ENCODE peak calls at places on chromosomes 5 and 9, in eight cellular contexts. B is stimulated activated CD8-positive, alpha-beta memory T cell treated with anti-CD3 and anti-CD28 coated beads, Interleukin-4, amount 100 ng/mL, for 4 hours; E is HT-29; S is foreskin fibroblast; W is ovary; F is fibroblast of mammary gland; J is iPS-NIHi11; T is left ventricle myocardium inferior. P is an unnamed sample.

GRCh38 chr9:117247271-117247670 is 167.6 kb downstream of the ASTN2 start:
- DNase-seq in W (no peak), S (no peak), J (peak; percentile 41), T (no peak), B (no peak), F (no peak), E (peak; percentile 9), P (no peak)

GRCh38 chr9:94714494-94714893 is 12.0 kb upstream of the AOPEP start:
- DNase-seq in F (no peak), E (no peak), J (no peak), W (no peak), T (no peak), S (no peak), B (no peak), P (no peak)

GRCh38 chr5:36744678-36745659 is 131.6 kb upstream of the NIPBL start:
- DNase-seq in B (no peak), F (peak; percentile 76), S (peak; percentile 53), W (peak; percentile 65), J (peak; percentile 91), E (peak; percentile 96), T (peak; percentile 58), P (no peak)

GRCh38 chr5:79840085-79840990 is 150.7 kb downstream of the CMYA5 start:
- DNase-seq in S (no peak), J (no peak), B (no peak), T (no peak), E (no peak), F (no peak), W (no peak), P (no peak)

GRCh38 chr5:62064993-62065392 is 241.0 kb upstream of the KIF2A start:
- DNase-seq in J (no peak), S (no peak), E (no peak), W (no peak), B (no peak), T (no peak), F (peak; percentile 5), P (no peak)

GRCh38 chr5:135141303-135142268 is 107.6 kb upstream of the PITX1 start:
- DNase-seq in S (peak; percentile 22), B (no peak), F (peak; percentile 53), J (no peak), T (no peak), E (peak; percentile 62), W (no peak), P (no peak)

GRCh38 chr9:93304574-93305496 is 120.9 kb downstream of the WNK2 start:
- DNase-seq in B (no peak), F (peak; percentile 37), E (peak; percentile 82), S (peak; percentile 32), T (peak; percentile 50), J (peak; percentile 86), W (peak; percentile 57), P (peak; percentile 86)

GRCh38 chr5:95845401-95845800 is 22.9 kb upstream of the GLRX start:
- DNase-seq in S (no peak), W (no peak), E (no peak), F (no peak), B (no peak), J (no peak), T (no peak), P (no peak)

GRCh38 chr9:99055384-99055783 is 49.5 kb upstream of the TGFBR1 start:
- DNase-seq in F (no peak), W (no peak), J (no peak), E (no peak), S (no peak), B (no peak), T (no peak), P (no peak)

GRCh38 chr9:114117996-114118830 is 19.1 kb upstream of the KIF12 start:
- DNase-seq in J (no peak), W (no peak), B (no peak), E (peak; percentile 86), F (no peak), T (no peak), S (no peak), P (peak; percentile 2)

GRCh38 chr9:124108216-124108615 is 96.6 kb downstream of the LHX2 start:
- DNase-seq in E (no peak), J (no peak), B (no peak), W (no peak), T (no peak), F (no peak), S (no peak), P (no peak)

GRCh38 chr9:122944960-122945888 is 4.4 kb downstream of the RABGAP1 start:
- DNase-seq in T (no peak), F (no peak), B (no peak), E (no peak), W (no peak), J (no peak), S (no peak), P (no peak)

GRCh38 chr5:99644822-99645221 is 716.0 kb upstream of the CHD1 start:
- DNase-seq in T (no peak), E (no peak), F (no peak), B (no peak), S (no peak), J (no peak), W (no peak), P (no peak)

GRCh38 chr9:125235805-125236534 is 5.2 kb downstream of the HSPA5 start:
- DNase-seq in T (no peak), J (no peak), E (no peak), S (no peak), W (no peak), F (no peak), B (no peak), P (no peak)

GRCh38 chr5:136201870-136202269 is 8.9 kb upstream of the SMIM32 start:
- DNase-seq in J (no peak), E (no peak), W (no peak), F (no peak), S (no peak), B (no peak), T (no peak), P (no peak)

GRCh38 chr9:87076825-87077224 is 129.5 kb upstream of the GAS1 start:
- DNase-seq in S (no peak), J (no peak), E (no peak), W (no peak), B (no peak), F (peak; percentile 47), T (no peak), P (no peak)

GRCh38 chr5:77957-78804 is 13.8 kb upstream of the PLEKHG4B start:
- DNase-seq in E (peak; percentile 81), W (no peak), J (no peak), F (peak; percentile 54), S (no peak), T (peak; percentile 49), B (no peak), P (no peak)

GRCh38 chr5:159915913-159916840 is at the start of gene ADRA1B:
- DNase-seq in B (no peak), J (peak; percentile 94), W (peak; percentile 80), F (peak; percentile 50), E (no peak), T (peak; percentile 79), S (no peak), P (no peak)

GRCh38 chr5:84524491-84524890 is 139.8 kb upstream of the EDIL3 start:
- DNase-seq in J (no peak), B (no peak), T (no peak), S (no peak), W (no peak), F (peak; percentile 2), E (no peak), P (no peak)

GRCh38 chr9:95171001-95171400 is 146.5 kb downstream of the FANCC start:
- DNase-seq in E (no peak), J (no peak), S (no peak), T (no peak), B (no peak), F (peak; percentile 45), W (no peak), P (no peak)

GRCh38 chr5:12110629-12111028 is 206.4 kb upstream of the CTNND2 start:
- DNase-seq in J (no peak), F (no peak), B (no peak), T (no peak), S (no peak), E (no peak), W (no peak), P (no peak)

GRCh38 chr5:128174951-128175350 is 91.4 kb downstream of the SLC12A2 start:
- DNase-seq in B (no peak), T (no peak), W (no peak), J (no peak), S (no peak), F (peak; percentile 49), E (no peak), P (no peak)

GRCh38 chr9:32968101-32969011 is 33.1 kb downstream of the APTX start:
- DNase-seq in W (peak; percentile 64), T (no peak), B (peak; percentile 55), E (peak; percentile 70), S (peak; percentile 34), F (peak; percentile 51), J (peak; percentile 60), P (no peak)

GRCh38 chr5:169328401-169328800 is 27.5 kb upstream of the SLIT3 start:
- DNase-seq in W (no peak), S (no peak), E (no peak), J (no peak), F (no peak), B (no peak), T (no peak), P (no peak)

GRCh38 chr9:135826188-135826545 is 81.2 kb downstream of the CAMSAP1 start:
- DNase-seq in T (no peak), B (no peak), W (no peak), F (no peak), J (no peak), E (no peak), S (no peak), P (peak; percentile 60)

GRCh38 chr9:135809166-135809565 is 98.2 kb downstream of the CAMSAP1 start:
- DNase-seq in S (peak; percentile 65), B (no peak), W (no peak), J (no peak), T (no peak), E (no peak), F (peak; percentile 88), P (no peak)

GRCh38 chr5:54217826-54218503 is 92.4 kb downstream of the ARL15 start:
- DNase-seq in J (peak; percentile 41), T (no peak), B (no peak), W (no peak), F (peak; percentile 82), E (peak; percentile 84), S (peak; percentile 59), P (no peak)

GRCh38 chr9:88462191-88462590 is 72.8 kb upstream of the NXNL2 start:
- DNase-seq in E (no peak), B (no peak), F (peak; percentile 57), S (peak; percentile 38), W (no peak), T (no peak), J (no peak), P (no peak)

GRCh38 chr5:69502375-69503143 is 10.0 kb downstream of the OCLN start:
- DNase-seq in B (no peak), S (peak; percentile 85), E (no peak), F (peak; percentile 94), W (no peak), J (no peak), T (no peak), P (no peak)

GRCh38 chr9:134283111-134283515 is 43.1 kb upstream of the RXRA start:
- DNase-seq in T (peak; percentile 57), J (peak; percentile 61), F (peak; percentile 65), E (peak; percentile 7), S (peak; percentile 37), W (peak; percentile 90), B (no peak), P (no peak)

P was measured in chondrocyte.